ENCODE peak calls at places on chromosome 7, in six cellular contexts. C is osteocyte, Y is H7, D is renal cortical epithelial cell, O is NCI-H1092, J is left kidney. Z is an unnamed sample.

GRCh38 chr7:7820939-7821338 is 102.5 kb upstream of the RPA3 start:
- DNase-seq in C (no peak), Y (no peak), O (peak), D (peak), J (no peak), Z (no peak)

GRCh38 chr7:68776326-68776725 is 821.9 kb upstream of the AUTS2 start:
- DNase-seq in D (peak), C (no peak), J (no peak), Y (no peak), O (no peak), Z (no peak)

GRCh38 chr7:909358-910329 is 33.3 kb downstream of the GET4 start:
- DNase-seq in Y (peak), C (no peak), D (no peak), J (peak), O (no peak), Z (peak)

GRCh38 chr7:151844080-151844827 is 32.7 kb downstream of the PRKAG2 start:
- DNase-seq in Y (no peak), J (no peak), O (no peak), C (no peak), D (no peak), Z (no peak)

GRCh38 chr7:12493407-12493806 is 77.1 kb upstream of the SCIN start:
- DNase-seq in O (no peak), J (no peak), Y (no peak), D (no peak), C (no peak), Z (peak)

GRCh38 chr7:151838861-151839381 is 38.0 kb downstream of the PRKAG2 start:
- DNase-seq in J (no peak), Y (no peak), O (no peak), D (no peak), C (no peak), Z (no peak)

GRCh38 chr7:749121-749520 is 22.0 kb upstream of the PRKAR1B start:
- DNase-seq in O (no peak), Y (peak), C (no peak), D (no peak), J (peak), Z (no peak)

GRCh38 chr7:50679218-50680007 is 103.3 kb downstream of the GRB10 start:
- DNase-seq in D (peak), J (peak), O (peak), C (no peak), Y (peak), Z (peak)

GRCh38 chr7:153385502-153385901 is 626.0 kb downstream of the ACTR3B start:
- DNase-seq in C (peak), O (no peak), D (no peak), J (no peak), Y (no peak), Z (peak)

GRCh38 chr7:101624246-101625000 is 4.7 kb downstream of the MYL10 start:
- DNase-seq in D (no peak), O (no peak), C (no peak), J (peak), Y (peak), Z (peak)

GRCh38 chr7:122674502-122674901 is 24.4 kb downstream of the RNF133 start:
- DNase-seq in J (no peak), Y (no peak), C (no peak), D (peak), O (no peak), Z (no peak)

GRCh38 chr7:17472518-17472917 is 174.1 kb downstream of the AHR start:
- DNase-seq in J (no peak), O (no peak), C (no peak), Y (no peak), D (no peak), Z (no peak)